ENCODE peak calls at places on chromosomes 6 and 20, in five cellular contexts. One of them, this sample, is unnamed.

GRCh38 chr6:124983383-124983782 is 21.1 kb downstream of the RNF217 start:
- DNase-seq in heart left ventricle: no peak
- DNase-seq in HCT116: no peak
- DNase-seq in body of pancreas: no peak
- DNase-seq in HepG2: no peak
- DNase-seq in this sample: no peak

GRCh38 chr20:12729326-12729725 is 279.4 kb upstream of the SPTLC3 start:
- DNase-seq in heart left ventricle: no peak
- DNase-seq in HCT116: no peak
- DNase-seq in body of pancreas: no peak
- DNase-seq in HepG2: no peak
- DNase-seq in this sample: no peak

GRCh38 chr6:74805841-74806696 is 399.8 kb downstream of the COL12A1 start:
- DNase-seq in heart left ventricle: no peak
- DNase-seq in HCT116: no peak
- DNase-seq in body of pancreas: no peak
- DNase-seq in HepG2: no peak
- DNase-seq in this sample: no peak

GRCh38 chr6:143222758-143223334 is 162.2 kb downstream of the AIG1 start:
- DNase-seq in heart left ventricle: no peak
- DNase-seq in HCT116: no peak
- DNase-seq in body of pancreas: no peak
- DNase-seq in HepG2: no peak
- DNase-seq in this sample: no peak

GRCh38 chr6:132198040-132198439 is 203.2 kb downstream of the MOXD1 start:
- DNase-seq in heart left ventricle: no peak
- DNase-seq in HCT116: no peak
- DNase-seq in body of pancreas: no peak
- DNase-seq in HepG2: no peak
- DNase-seq in this sample: no peak

GRCh38 chr6:158408552-158409130 is 96.4 kb downstream of the TULP4 start:
- DNase-seq in heart left ventricle: peak; percentile 85
- DNase-seq in HCT116: no peak
- DNase-seq in body of pancreas: peak; percentile 16
- DNase-seq in HepG2: no peak
- DNase-seq in this sample: no peak

GRCh38 chr6:44263357-44264100 is 1.8 kb downstream of the NFKBIE start:
- DNase-seq in heart left ventricle: no peak
- DNase-seq in HCT116: no peak
- DNase-seq in body of pancreas: peak; percentile 47
- DNase-seq in HepG2: no peak
- DNase-seq in this sample: peak; percentile 60

GRCh38 chr20:32447136-32448027 is 89.3 kb downstream of the ASXL1 start:
- DNase-seq in heart left ventricle: peak; percentile 54
- DNase-seq in HCT116: no peak
- DNase-seq in body of pancreas: peak; percentile 55
- DNase-seq in HepG2: no peak
- DNase-seq in this sample: peak; percentile 62

GRCh38 chr6:149305372-149305771 is 12.1 kb upstream of the TAB2 start:
- DNase-seq in heart left ventricle: no peak
- DNase-seq in HCT116: no peak
- DNase-seq in body of pancreas: no peak
- DNase-seq in HepG2: no peak
- DNase-seq in this sample: no peak

GRCh38 chr6:108671175-108671574 is 110.5 kb downstream of the FOXO3 start:
- DNase-seq in heart left ventricle: no peak
- DNase-seq in HCT116: no peak
- DNase-seq in body of pancreas: no peak
- DNase-seq in HepG2: no peak
- DNase-seq in this sample: no peak

GRCh38 chr6:135424385-135424784 is 73.2 kb downstream of the AHI1 start:
- DNase-seq in heart left ventricle: no peak
- DNase-seq in HCT116: no peak
- DNase-seq in body of pancreas: no peak
- DNase-seq in HepG2: no peak
- DNase-seq in this sample: no peak

GRCh38 chr6:43982084-43982625 is 145.1 kb downstream of the MRPL14 start:
- DNase-seq in heart left ventricle: no peak
- DNase-seq in HCT116: no peak
- DNase-seq in body of pancreas: no peak
- DNase-seq in HepG2: no peak
- DNase-seq in this sample: peak; percentile 23

GRCh38 chr6:167237438-167237837 is 53.7 kb upstream of the UNC93A start:
- DNase-seq in heart left ventricle: no peak
- DNase-seq in HCT116: no peak
- DNase-seq in body of pancreas: no peak
- DNase-seq in HepG2: no peak
- DNase-seq in this sample: no peak

GRCh38 chr6:161088676-161089328 is 97.2 kb downstream of the MAP3K4 start:
- DNase-seq in heart left ventricle: no peak
- DNase-seq in HCT116: no peak
- DNase-seq in body of pancreas: no peak
- DNase-seq in HepG2: no peak
- DNase-seq in this sample: no peak

GRCh38 chr6:91816335-91816734 is 1229.5 kb upstream of the MAP3K7 start:
- DNase-seq in heart left ventricle: peak; percentile 28
- DNase-seq in HCT116: no peak
- DNase-seq in body of pancreas: no peak
- DNase-seq in HepG2: no peak
- DNase-seq in this sample: no peak

GRCh38 chr6:43120938-43121913 is 45.1 kb downstream of the PTK7 start:
- DNase-seq in heart left ventricle: no peak
- DNase-seq in HCT116: peak; percentile 44
- DNase-seq in body of pancreas: peak; percentile 41
- DNase-seq in HepG2: no peak
- DNase-seq in this sample: no peak

GRCh38 chr20:25039697-25040437 is 18.1 kb downstream of the ACSS1 start:
- DNase-seq in heart left ventricle: peak; percentile 87
- DNase-seq in HCT116: no peak
- DNase-seq in body of pancreas: peak; percentile 97
- DNase-seq in HepG2: no peak
- DNase-seq in this sample: peak; percentile 96

GRCh38 chr6:31143148-31143547 is 4.3 kb upstream of the PSORS1C2 start:
- DNase-seq in heart left ventricle: peak; percentile 83
- DNase-seq in HCT116: no peak
- DNase-seq in body of pancreas: peak; percentile 42
- DNase-seq in HepG2: no peak
- DNase-seq in this sample: no peak

GRCh38 chr6:13303668-13304017 is 24.7 kb downstream of the TBC1D7 start:
- DNase-seq in heart left ventricle: peak; percentile 87
- DNase-seq in HCT116: no peak
- DNase-seq in body of pancreas: peak; percentile 58
- DNase-seq in HepG2: no peak
- DNase-seq in this sample: peak; percentile 78

GRCh38 chr20:50252715-50253500 is 62.3 kb downstream of the CEBPB start:
- DNase-seq in heart left ventricle: no peak
- DNase-seq in HCT116: no peak
- DNase-seq in body of pancreas: no peak
- DNase-seq in HepG2: no peak
- DNase-seq in this sample: no peak

GRCh38 chr6:6008648-6009421 is 2.1 kb upstream of the NRN1 start:
- DNase-seq in heart left ventricle: peak; percentile 88
- DNase-seq in HCT116: peak; percentile 36
- DNase-seq in body of pancreas: peak; percentile 76
- DNase-seq in HepG2: peak; percentile 23
- DNase-seq in this sample: peak; percentile 88

GRCh38 chr6:34383171-34383631 is 9.3 kb downstream of the NUDT3 start:
- DNase-seq in heart left ventricle: no peak
- DNase-seq in HCT116: no peak
- DNase-seq in body of pancreas: no peak
- DNase-seq in HepG2: peak; percentile 26
- DNase-seq in this sample: no peak

GRCh38 chr6:40455686-40456389 is 131.3 kb downstream of the LRFN2 start:
- DNase-seq in heart left ventricle: no peak
- DNase-seq in HCT116: no peak
- DNase-seq in body of pancreas: no peak
- DNase-seq in HepG2: no peak
- DNase-seq in this sample: no peak

GRCh38 chr6:125312478-125312877 is 10.7 kb upstream of the HDDC2 start:
- DNase-seq in heart left ventricle: no peak
- DNase-seq in HCT116: no peak
- DNase-seq in body of pancreas: no peak
- DNase-seq in HepG2: no peak
- DNase-seq in this sample: peak; percentile 67

GRCh38 chr6:108106261-108106660 is 31.7 kb upstream of the OSTM1 start:
- DNase-seq in heart left ventricle: no peak
- DNase-seq in HCT116: no peak
- DNase-seq in body of pancreas: no peak
- DNase-seq in HepG2: no peak
- DNase-seq in this sample: no peak

GRCh38 chr20:62458256-62459251 is 17.2 kb downstream of the GATA5 start:
- DNase-seq in heart left ventricle: no peak
- DNase-seq in HCT116: no peak
- DNase-seq in body of pancreas: no peak
- DNase-seq in HepG2: no peak
- DNase-seq in this sample: no peak

GRCh38 chr20:31559704-31560093 is 45.4 kb upstream of the ID1 start:
- DNase-seq in heart left ventricle: no peak
- DNase-seq in HCT116: no peak
- DNase-seq in body of pancreas: no peak
- DNase-seq in HepG2: no peak
- DNase-seq in this sample: no peak

GRCh38 chr6:38483526-38483925 is 156.2 kb downstream of the BTBD9 start:
- DNase-seq in heart left ventricle: no peak
- DNase-seq in HCT116: no peak
- DNase-seq in body of pancreas: no peak
- DNase-seq in HepG2: no peak
- DNase-seq in this sample: no peak

GRCh38 chr6:133767571-133767970 is 121.3 kb upstream of the TCF21 start:
- DNase-seq in heart left ventricle: no peak
- DNase-seq in HCT116: no peak
- DNase-seq in body of pancreas: no peak
- DNase-seq in HepG2: no peak
- DNase-seq in this sample: no peak

GRCh38 chr20:37946946-37947345 is 44.0 kb downstream of the VSTM2L start:
- DNase-seq in heart left ventricle: no peak
- DNase-seq in HCT116: no peak
- DNase-seq in body of pancreas: no peak
- DNase-seq in HepG2: no peak
- DNase-seq in this sample: no peak

GRCh38 chr6:166318227-166318626 is 10.0 kb upstream of the PRR18 start:
- DNase-seq in heart left ventricle: no peak
- DNase-seq in HCT116: no peak
- DNase-seq in body of pancreas: no peak
- DNase-seq in HepG2: no peak
- DNase-seq in this sample: no peak

GRCh38 chr20:3763691-3764601 is 3.6 kb downstream of the ADISSP start:
- DNase-seq in heart left ventricle: peak; percentile 63
- DNase-seq in HCT116: no peak
- DNase-seq in body of pancreas: no peak
- DNase-seq in HepG2: no peak
- DNase-seq in this sample: peak; percentile 39
- TF ChIP-seq CTCF in heart left ventricle: no peak
- TF ChIP-seq CTCF in HCT116: no peak
- TF ChIP-seq CTCF in body of pancreas: no peak
- TF ChIP-seq CTCF in HepG2: no peak
- TF ChIP-seq CTCF in this sample: no peak

GRCh38 chr6:123804771-123805540 is 1.3 kb downstream of the NKAIN2 start:
- DNase-seq in heart left ventricle: no peak
- DNase-seq in HCT116: no peak
- DNase-seq in body of pancreas: no peak
- DNase-seq in HepG2: no peak
- DNase-seq in this sample: no peak
- H3K4me3 ChIP-seq in heart left ventricle: no peak overlapping the region
- H3K4me3 ChIP-seq in HCT116: no peak overlapping the region
- H3K4me3 ChIP-seq in body of pancreas: no peak overlapping the region
- H3K4me3 ChIP-seq in HepG2: no peak overlapping the region
- H3K4me3 ChIP-seq in this sample: no peak overlapping the region

DNA sequence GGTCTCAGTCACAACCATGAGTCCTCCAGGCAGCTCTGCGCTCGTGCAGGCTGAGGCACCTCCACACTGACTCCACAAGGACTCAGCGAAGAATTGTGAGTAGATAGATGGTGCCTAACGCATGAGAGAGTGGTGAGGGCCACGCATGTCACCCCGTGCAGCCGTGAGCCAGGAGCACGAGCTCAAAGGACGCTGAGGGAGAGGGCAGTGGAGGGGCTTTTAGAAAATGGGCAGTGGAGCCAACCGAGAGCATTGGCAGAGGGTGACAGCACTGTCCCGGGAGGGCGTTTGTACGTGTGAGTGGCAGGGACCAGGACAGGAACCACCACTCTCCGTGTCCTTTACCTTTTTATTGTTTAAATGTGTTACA is 105.6 kb downstream of the PSMB1 start:
- DNase-seq in heart left ventricle: peak; percentile 33
- DNase-seq in HCT116: no peak
- DNase-seq in body of pancreas: no peak
- DNase-seq in HepG2: no peak
- DNase-seq in this sample: no peak
- TF ChIP-seq POLR2A in heart left ventricle: no peak
- TF ChIP-seq POLR2A in HCT116: no peak
- TF ChIP-seq POLR2A in body of pancreas: no peak
- TF ChIP-seq POLR2A in HepG2: no peak
- TF ChIP-seq POLR2A in this sample: no peak

DNA sequence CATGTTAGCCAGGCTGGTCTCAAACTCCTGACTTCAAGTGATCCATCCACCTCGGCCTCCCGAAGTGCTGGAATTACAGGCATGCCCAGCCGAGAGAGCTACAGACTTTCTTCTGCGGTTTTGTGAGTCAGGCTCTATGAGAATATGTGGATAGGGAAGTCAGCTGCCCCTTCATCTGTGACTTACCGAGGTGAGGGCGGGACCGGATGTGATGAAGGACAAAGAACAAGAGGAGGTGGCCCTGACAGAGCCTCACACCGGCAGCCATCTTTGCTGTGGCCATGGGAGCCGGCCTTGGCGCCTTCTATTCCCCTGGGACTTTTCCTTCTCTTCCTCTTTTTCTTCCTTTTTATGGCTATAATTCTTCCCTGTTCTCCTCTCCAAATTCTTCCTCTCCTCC is 67.0 kb downstream of the IYD start:
- DNase-seq in heart left ventricle: no peak
- DNase-seq in HCT116: no peak
- DNase-seq in body of pancreas: no peak
- DNase-seq in HepG2: no peak
- DNase-seq in this sample: no peak
- TF ChIP-seq CTCF in heart left ventricle: no peak
- TF ChIP-seq CTCF in HCT116: no peak
- TF ChIP-seq CTCF in body of pancreas: no peak
- TF ChIP-seq CTCF in HepG2: no peak
- TF ChIP-seq CTCF in this sample: no peak

DNA sequence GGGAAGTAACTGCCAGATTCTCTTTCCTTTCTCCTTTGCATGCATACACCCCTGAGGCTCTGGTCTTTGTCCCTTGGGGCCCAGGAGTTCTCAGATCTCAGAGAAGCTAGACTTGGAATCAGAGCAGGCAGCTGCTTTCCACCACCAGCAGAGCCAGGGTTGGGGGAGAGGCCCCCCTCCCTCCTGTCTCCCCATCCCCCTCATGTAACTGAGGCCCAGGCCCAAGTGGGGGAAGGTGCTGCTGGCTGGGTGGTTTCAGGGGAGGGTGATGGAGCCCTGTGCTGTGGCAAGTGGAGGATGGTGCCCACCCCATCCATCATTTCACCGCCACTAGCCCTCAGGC is 16.4 kb downstream of the FOXP4 start:
- DNase-seq in heart left ventricle: no peak
- DNase-seq in HCT116: no peak
- DNase-seq in body of pancreas: no peak
- DNase-seq in HepG2: no peak
- DNase-seq in this sample: no peak
- H3K4me3 ChIP-seq in heart left ventricle: no peak overlapping the region
- H3K4me3 ChIP-seq in HCT116: no peak overlapping the region
- H3K4me3 ChIP-seq in body of pancreas: no peak overlapping the region
- H3K4me3 ChIP-seq in HepG2: no peak overlapping the region
- H3K4me3 ChIP-seq in this sample: no peak overlapping the region

This sample was measured in right lobe of liver.